ENCODE peak calls at places on chromosome 10, in six cellular contexts. N is tibial nerve, Z is A549, G is K562, W is ovary, L is sigmoid colon. T is an unnamed sample.

GRCh38 chr10:90193240-90193985 is 492.0 kb downstream of the KIF20B start:
- DNase-seq in N (no peak), Z (no peak), G (no peak), W (no peak), L (no peak), T (no peak)

GRCh38 chr10:59063491-59063890 is 113.0 kb upstream of the PHYHIPL start:
- DNase-seq in N (no peak), Z (no peak), G (no peak), W (no peak), L (no peak), T (no peak)

GRCh38 chr10:45243261-45243660 is 72.1 kb downstream of the OR13A1 start:
- DNase-seq in N (no peak), Z (no peak), G (no peak), W (no peak), L (no peak), T (no peak)

GRCh38 chr10:43200538-43201390 is 62.5 kb downstream of the CSGALNACT2 start:
- DNase-seq in N (no peak), Z (no peak), G (no peak), W (no peak), L (peak; percentile 57), T (no peak)

GRCh38 chr10:113216068-113216467 is 266.0 kb downstream of the TCF7L2 start:
- DNase-seq in N (no peak), Z (no peak), G (no peak), W (no peak), L (no peak), T (no peak)

GRCh38 chr10:3963191-3963673 is 178.2 kb upstream of the KLF6 start:
- DNase-seq in N (no peak), Z (no peak), G (no peak), W (no peak), L (no peak), T (peak; percentile 49)

GRCh38 chr10:103545771-103546281 is 52.3 kb downstream of the NEURL1 start:
- DNase-seq in N (no peak), Z (no peak), G (no peak), W (no peak), L (no peak), T (no peak)

GRCh38 chr10:117569610-117570395 is 27.3 kb downstream of the EMX2 start:
- DNase-seq in N (no peak), Z (no peak), G (no peak), W (no peak), L (peak; percentile 26), T (no peak)

GRCh38 chr10:101939273-101939635 is 95.7 kb upstream of the KCNIP2 start:
- DNase-seq in N (no peak), Z (peak; percentile 9), G (no peak), W (no peak), L (no peak), T (no peak)

GRCh38 chr10:18136056-18136916 is 3.9 kb upstream of the CACNB2 start:
- DNase-seq in N (no peak), Z (no peak), G (no peak), W (no peak), L (no peak), T (no peak)

GRCh38 chr10:132942101-132942739 is at the start of gene CFAP46:
- DNase-seq in N (peak; percentile 7), Z (peak; percentile 65), G (no peak), W (peak; percentile 68), L (no peak), T (no peak)

GRCh38 chr10:58667658-58668310 is 155.1 kb downstream of the BICC1 start:
- DNase-seq in N (no peak), Z (no peak), G (no peak), W (no peak), L (no peak), T (no peak)

GRCh38 chr10:3095373-3096139 is 28.2 kb downstream of the PFKP start:
- DNase-seq in N (peak; percentile 64), Z (peak; percentile 92), G (peak; percentile 92), W (no peak), L (peak; percentile 80), T (peak; percentile 35)

GRCh38 chr10:110416776-110417732 is 80.7 kb upstream of the DUSP5 start:
- DNase-seq in N (no peak), Z (peak; percentile 61), G (no peak), W (no peak), L (no peak), T (peak; percentile 81)

GRCh38 chr10:131354380-131354779 is 42.9 kb upstream of the TCERG1L start:
- DNase-seq in N (no peak), Z (no peak), G (peak; percentile 9), W (no peak), L (no peak), T (no peak)

GRCh38 chr10:84310470-84310869 is 17.9 kb upstream of the CCSER2 start:
- DNase-seq in N (no peak), Z (no peak), G (peak; percentile 53), W (no peak), L (no peak), T (no peak)

GRCh38 chr10:61192042-61192441 is 248.1 kb upstream of the RHOBTB1 start:
- DNase-seq in N (no peak), Z (no peak), G (no peak), W (no peak), L (no peak), T (no peak)

GRCh38 chr10:24206926-24207701 is 1.8 kb upstream of the KIAA1217 start:
- DNase-seq in N (no peak), Z (no peak), G (no peak), W (no peak), L (no peak), T (peak; percentile 27)

GRCh38 chr10:74322141-74322540 is 171.1 kb downstream of the ADK start:
- DNase-seq in N (no peak), Z (no peak), G (no peak), W (no peak), L (no peak), T (no peak)

GRCh38 chr10:119724630-119725549 is 960 bp upstream of the INPP5F start:
- DNase-seq in N (peak; percentile 24), Z (no peak), G (peak; percentile 72), W (peak; percentile 32), L (no peak), T (no peak)
- TF ChIP-seq POLR2A in N (no peak), Z (no peak), G (no peak), W (no peak), L (no peak), T (no peak)

DNA sequence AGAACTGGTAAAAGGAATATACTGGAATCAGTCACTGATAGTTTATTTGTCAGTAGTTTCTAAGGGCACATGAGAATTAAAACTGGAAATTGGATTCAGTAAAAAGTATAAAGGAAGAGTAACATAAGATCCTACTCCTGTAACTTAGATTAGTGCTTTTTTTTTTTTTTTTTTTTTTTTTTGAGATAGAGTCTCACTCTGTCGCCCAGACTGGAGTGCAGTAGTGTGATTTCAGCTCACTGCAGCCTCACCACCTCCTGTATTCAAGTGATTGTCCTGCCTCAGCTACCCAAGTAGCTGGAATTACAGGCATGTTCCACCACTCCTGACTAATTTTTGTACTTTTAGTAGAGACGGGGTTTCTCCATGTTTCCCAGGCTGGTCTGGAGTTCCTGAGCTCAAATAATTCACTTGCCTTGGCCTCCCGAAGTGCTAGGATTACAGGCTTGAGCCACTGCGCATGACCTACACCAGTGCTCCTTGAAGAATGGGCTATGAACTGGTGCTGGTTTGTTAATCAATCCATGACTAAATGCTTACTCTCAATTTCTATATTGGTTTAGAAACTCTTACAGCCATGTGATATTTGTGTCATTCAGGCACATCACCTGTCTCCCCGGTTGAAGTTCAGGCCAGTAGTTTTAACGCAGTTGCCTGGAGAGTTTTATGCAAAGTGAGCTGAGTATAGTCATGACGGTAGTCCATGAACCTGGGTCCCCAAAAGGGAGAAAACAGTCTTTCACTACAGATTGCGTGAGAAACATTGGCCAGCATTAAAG is 65.0 kb downstream of the ZEB1 start:
- DNase-seq in N (no peak), Z (no peak), G (no peak), W (no peak), L (no peak), T (no peak)
- TF ChIP-seq EP300 in N (no peak), Z (no peak), G (no peak), W (no peak), L (no peak), T (no peak)

GRCh38 chr10:86533328-86533727 is 11.7 kb upstream of the WAPL start:
- DNase-seq in N (no peak), Z (no peak), G (no peak), W (no peak), L (no peak), T (no peak)

GRCh38 chr10:86535057-86535882 is 13.7 kb upstream of the WAPL start:
- DNase-seq in N (peak; percentile 31), Z (peak; percentile 95), G (peak; percentile 76), W (peak; percentile 60), L (peak; percentile 81), T (peak; percentile 90)

GRCh38 chr10:86538547-86538946 is 17.0 kb upstream of the WAPL start:
- DNase-seq in N (no peak), Z (no peak), G (no peak), W (no peak), L (no peak), T (peak; percentile 16)

DNA sequence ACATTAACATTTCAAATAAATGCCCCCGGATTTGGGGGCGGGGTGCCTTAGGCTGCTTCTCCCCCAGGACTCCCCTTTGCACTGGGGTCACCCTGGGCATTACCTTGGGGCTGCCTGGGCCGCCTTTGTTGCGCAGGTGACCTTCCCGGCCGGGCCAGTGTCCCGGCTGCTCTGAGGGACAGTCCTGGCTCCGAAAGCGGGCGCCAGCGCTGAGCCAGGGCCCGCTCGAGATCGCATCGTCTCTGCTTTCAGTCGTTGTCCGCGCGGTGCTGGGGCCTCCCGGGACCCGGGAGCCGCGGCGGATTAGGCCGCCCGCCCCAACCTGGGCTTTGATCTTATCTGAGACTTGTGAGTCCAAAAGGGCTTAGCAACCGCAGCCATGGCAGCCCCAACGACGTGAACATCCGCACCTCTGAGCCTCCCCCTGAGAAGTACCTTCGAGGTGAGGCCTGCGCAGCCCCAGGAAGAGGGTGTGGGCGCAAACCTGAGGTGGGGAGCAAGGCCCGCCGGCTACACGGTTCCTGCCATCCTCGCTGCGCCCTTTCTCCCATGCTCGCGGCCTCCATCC is 14.8 kb upstream of the WAPL start:
- DNase-seq in N (no peak), Z (no peak), G (no peak), W (no peak), L (no peak), T (peak; percentile 13)
- H3K27ac ChIP-seq in N (no peak overlapping the region), Z (peak overlapping the region; percentile 91), G (no peak overlapping the region), W (no peak overlapping the region), L (no peak overlapping the region), T (peak overlapping the region; percentile 76)

GRCh38 chr10:97385565-97385964 is 15.6 kb downstream of the RRP12 start:
- DNase-seq in N (no peak), Z (no peak), G (no peak), W (no peak), L (no peak), T (no peak)

GRCh38 chr10:97388152-97388551 is 13.0 kb downstream of the RRP12 start:
- DNase-seq in N (no peak), Z (no peak), G (no peak), W (no peak), L (no peak), T (no peak)

GRCh38 chr10:97384641-97385040 is 16.5 kb downstream of the RRP12 start:
- DNase-seq in N (no peak), Z (no peak), G (no peak), W (no peak), L (no peak), T (no peak)

GRCh38 chr10:97393034-97393573 is 8.0 kb downstream of the RRP12 start:
- DNase-seq in N (no peak), Z (no peak), G (no peak), W (no peak), L (no peak), T (no peak)

DNA sequence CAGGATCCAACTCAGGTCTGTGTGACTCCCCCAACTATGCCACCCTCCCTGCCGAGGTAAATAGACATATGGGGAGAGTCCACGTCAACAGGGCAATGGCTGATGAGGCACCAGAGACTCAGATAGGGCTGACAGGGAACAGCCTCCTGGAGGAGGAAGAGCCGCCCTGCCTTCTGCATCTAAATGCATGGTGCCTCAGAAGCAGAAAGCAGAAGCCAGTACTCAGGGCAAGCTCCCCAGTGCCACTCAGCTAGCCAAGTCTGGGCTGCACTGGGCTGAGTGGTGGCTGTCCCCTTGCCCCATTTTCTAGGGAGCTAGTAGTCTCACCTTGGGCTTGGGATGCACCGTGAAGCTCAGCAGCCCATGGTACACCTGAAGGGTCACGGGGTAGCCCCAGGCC is 11.0 kb downstream of the RRP12 start:
- DNase-seq in N (no peak), Z (no peak), G (no peak), W (no peak), L (no peak), T (no peak)
- TF ChIP-seq POLR2A in N (no peak), Z (no peak), G (no peak), W (no peak), L (no peak), T (no peak)

T was measured in transverse colon.